ENCODE peak calls at places on chromosomes 7 and 10, in four cellular contexts. C is GM04504, G is activated T-cell treated with anti-CD3 and anti-CD28 coated beads for 48 hours, E is GM23338. H is an unnamed sample.

GRCh38 chr10:117653170-117653515 is 110.6 kb downstream of the EMX2 start:
- DNase-seq in C (peak), G (peak), E (no peak), H (no peak)

GRCh38 chr7:135822396-135822795 is 73.8 kb upstream of the FAM180A start:
- DNase-seq in C (no peak), G (no peak), E (no peak), H (no peak)

GRCh38 chr7:140316165-140316661 is 82.1 kb downstream of the SLC37A3 start:
- DNase-seq in C (peak), G (peak), E (no peak), H (peak)

GRCh38 chr10:93498196-93498595 is 1.8 kb downstream of the CEP55 start:
- DNase-seq in C (no peak), G (no peak), E (no peak), H (no peak)

GRCh38 chr10:70508912-70509366 is 30.4 kb downstream of the PALD1 start:
- DNase-seq in C (no peak), G (no peak), E (peak), H (no peak)

GRCh38 chr10:117411440-117412428 is 36.5 kb upstream of the PDZD8 start:
- DNase-seq in C (no peak), G (no peak), E (no peak), H (no peak)

GRCh38 chr10:3169738-3170137 is 2.8 kb downstream of the PITRM1 start:
- DNase-seq in C (no peak), G (no peak), E (no peak), H (no peak)

GRCh38 chr7:149367417-149367816 is 93.4 kb downstream of the ZNF777 start:
- DNase-seq in C (no peak), G (no peak), E (no peak), H (no peak)

GRCh38 chr7:83614112-83614511 is 34.8 kb downstream of the SEMA3E start:
- DNase-seq in C (no peak), G (no peak), E (no peak), H (no peak)

GRCh38 chr7:150976529-150977381 is 1.4 kb downstream of the KCNH2 start:
- DNase-seq in C (no peak), G (no peak), E (peak), H (no peak)

GRCh38 chr10:72802291-72803118 is 91.0 kb upstream of the OIT3 start:
- DNase-seq in C (no peak), G (no peak), E (no peak), H (no peak)

GRCh38 chr7:158017226-158018060 is 570.2 kb downstream of the PTPRN2 start:
- DNase-seq in C (no peak), G (no peak), E (no peak), H (peak)

H was measured in coronary artery.